ENCODE peak calls at places on chromosomes 3 and 15, in seven cellular contexts. S is A549; U is cardiac muscle cell; B is epithelial cell of proximal tubule; L is lower lobe of right lung; D is mucosa of descending colon; N is CD8-positive, alpha-beta T cell. A is an unnamed sample.

GRCh38 chr15:74320358-74321247 is 46.8 kb downstream of the CYP11A1 start:
- DNase-seq in S (peak; percentile 25), U (peak; percentile 67), B (no peak), L (no peak), D (peak; percentile 42), N (no peak), A (no peak)

GRCh38 chr3:177282028-177282655 is 84.9 kb upstream of the TBL1XR1 start:
- DNase-seq in S (no peak), U (no peak), B (no peak), L (no peak), D (no peak), N (no peak), A (no peak)

GRCh38 chr3:187960820-187961219 is 193.1 kb upstream of the LPP start:
- DNase-seq in S (no peak), U (peak; percentile 48), B (no peak), L (no peak), D (no peak), N (no peak), A (no peak)

GRCh38 chr3:140343709-140344417 is 334.0 kb upstream of the TRIM42 start:
- DNase-seq in S (no peak), U (no peak), B (no peak), L (no peak), D (no peak), N (no peak), A (no peak)

GRCh38 chr3:71673486-71673885 is 51.7 kb downstream of the EIF4E3 start:
- DNase-seq in S (no peak), U (no peak), B (no peak), L (no peak), D (no peak), N (no peak), A (no peak)

GRCh38 chr15:92000709-92001108 is 147.2 kb downstream of the SLCO3A1 start:
- DNase-seq in S (no peak), U (no peak), B (no peak), L (no peak), D (no peak), N (no peak), A (no peak)

GRCh38 chr3:38574411-38575278 is 74.8 kb downstream of the SCN5A start:
- DNase-seq in S (no peak), U (peak; percentile 13), B (no peak), L (peak; percentile 10), D (no peak), N (no peak), A (no peak)

GRCh38 chr3:54853573-54854404 is 74.1 kb downstream of the LRTM1 start:
- DNase-seq in S (peak; percentile 70), U (peak; percentile 75), B (no peak), L (peak; percentile 74), D (peak; percentile 75), N (no peak), A (peak; percentile 82)

GRCh38 chr3:79125313-79125984 is 642.3 kb downstream of the ROBO1 start:
- DNase-seq in S (no peak), U (no peak), B (no peak), L (no peak), D (no peak), N (no peak), A (no peak)

GRCh38 chr3:134801204-134801958 is 6.3 kb downstream of the EPHB1 start:
- DNase-seq in S (no peak), U (no peak), B (no peak), L (no peak), D (no peak), N (no peak), A (no peak)

GRCh38 chr3:168047190-168047795 is 48.4 kb downstream of the GOLIM4 start:
- DNase-seq in S (peak; percentile 21), U (peak; percentile 88), B (peak; percentile 55), L (no peak), D (no peak), N (no peak), A (no peak)

GRCh38 chr3:139043554-139044365 is 932 bp downstream of the PRR23C start:
- DNase-seq in S (no peak), U (no peak), B (no peak), L (no peak), D (no peak), N (no peak), A (no peak)

GRCh38 chr3:139044366-139045210 is at the start of gene PRR23C:
- DNase-seq in S (no peak), U (no peak), B (no peak), L (no peak), D (no peak), N (no peak), A (no peak)
- TF ChIP-seq CTCF in S (no peak), U (no peak), B (peak; percentile 10), L (no peak), D (no peak), N (no peak), A (peak; percentile 17)

GRCh38 chr3:194468086-194468485 is 18.7 kb downstream of the ATP13A3 start:
- DNase-seq in S (no peak), U (no peak), B (no peak), L (no peak), D (no peak), N (no peak), A (no peak)

GRCh38 chr3:194470615-194471014 is 16.2 kb downstream of the ATP13A3 start:
- DNase-seq in S (no peak), U (peak; percentile 53), B (no peak), L (no peak), D (no peak), N (no peak), A (no peak)

GRCh38 chr3:194471863-194472262 is 14.9 kb downstream of the ATP13A3 start:
- DNase-seq in S (no peak), U (no peak), B (no peak), L (no peak), D (no peak), N (no peak), A (no peak)

GRCh38 chr3:194472290-194472920 is 14.4 kb downstream of the ATP13A3 start:
- DNase-seq in S (peak; percentile 25), U (peak; percentile 82), B (no peak), L (no peak), D (no peak), N (no peak), A (no peak)

DNA sequence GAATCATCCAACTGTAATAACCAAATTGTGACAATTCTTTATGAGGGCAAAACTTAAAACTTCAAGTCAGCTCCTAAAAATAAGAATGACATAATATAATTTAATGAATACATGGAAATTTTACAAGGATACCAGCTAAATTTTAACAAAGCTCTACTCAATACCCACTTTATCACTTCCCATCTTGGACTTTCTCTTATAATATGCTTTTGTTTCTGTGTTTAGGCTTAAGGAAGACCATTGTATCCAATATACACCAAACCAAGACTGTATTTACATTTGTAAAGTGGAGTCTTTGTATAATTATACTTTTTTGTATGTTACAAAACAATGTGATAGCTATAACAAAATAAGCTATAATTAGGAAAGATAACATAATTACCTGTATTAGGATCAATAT is 16.8 kb downstream of the ATP13A3 start:
- DNase-seq in S (no peak), U (no peak), B (no peak), L (no peak), D (no peak), N (no peak), A (no peak)
- TF ChIP-seq CTCF in S (no peak), U (no peak), B (no peak), L (no peak), D (no peak), N (no peak), A (no peak)

GRCh38 chr15:57972801-57973311 is 92.7 kb downstream of the ALDH1A2 start:
- DNase-seq in S (no peak), U (no peak), B (no peak), L (no peak), D (no peak), N (no peak), A (no peak)

GRCh38 chr15:57973534-57973933 is 92.0 kb downstream of the ALDH1A2 start:
- DNase-seq in S (no peak), U (no peak), B (no peak), L (no peak), D (no peak), N (no peak), A (no peak)

GRCh38 chr15:57969355-57969754 is 96.2 kb downstream of the ALDH1A2 start:
- DNase-seq in S (no peak), U (peak; percentile 46), B (no peak), L (no peak), D (no peak), N (no peak), A (no peak)
- TF ChIP-seq CTCF in S (peak; percentile 10), U (peak; percentile 25), B (peak; percentile 50), L (no peak), D (no peak), N (no peak), A (no peak)

DNA sequence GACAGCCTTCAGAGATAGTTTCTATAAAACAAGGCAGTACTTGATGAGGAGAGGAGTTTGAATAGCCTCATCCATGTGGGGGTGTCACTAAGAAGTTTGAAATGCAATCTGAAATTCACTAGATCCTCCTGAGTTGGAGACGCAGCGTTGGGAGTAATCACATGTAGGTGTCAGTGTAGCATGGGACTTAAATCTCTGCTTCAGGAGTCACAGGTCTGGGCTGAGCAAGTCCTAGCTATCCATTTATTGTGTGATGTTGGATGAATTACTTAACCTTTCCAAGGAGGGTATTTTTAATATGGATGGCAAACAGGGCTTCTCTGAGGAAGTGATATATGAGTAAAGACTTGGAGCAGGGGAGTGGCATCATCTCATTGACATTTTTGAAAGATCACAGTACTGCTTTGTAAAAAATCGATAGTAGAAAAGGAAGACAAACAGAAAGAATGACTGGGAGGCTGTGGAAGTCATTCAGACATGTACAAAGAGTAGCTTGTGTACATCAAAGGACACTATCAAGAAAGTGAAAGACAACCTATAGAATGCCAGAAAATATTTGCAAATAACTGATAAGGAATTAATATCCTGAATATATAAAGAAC is 17.1 kb downstream of the CP start:
- DNase-seq in S (no peak), U (no peak), B (no peak), L (no peak), D (no peak), N (no peak), A (no peak)
- TF ChIP-seq CTCF in S (no peak), U (no peak), B (no peak), L (no peak), D (no peak), N (no peak), A (no peak)

DNA sequence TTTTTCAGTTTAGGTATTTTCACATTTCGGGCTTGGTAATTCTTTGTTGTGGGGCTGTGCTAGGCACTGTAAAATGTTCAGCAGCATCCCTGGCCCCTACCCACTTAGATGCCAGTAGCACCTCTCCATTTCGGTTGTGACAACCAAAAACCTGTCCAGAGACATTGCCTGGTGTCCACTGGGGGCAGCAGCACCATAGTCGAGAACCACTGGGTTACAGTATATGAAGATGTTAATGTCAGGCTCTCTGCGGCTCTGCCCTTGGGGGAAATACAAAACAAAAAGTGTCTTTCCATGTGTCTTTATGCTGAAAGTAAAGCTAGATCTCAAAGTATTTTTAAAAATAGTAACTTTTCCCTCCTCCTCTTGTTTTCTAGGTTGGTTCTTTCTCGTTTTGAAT is 177.2 kb downstream of the ITPR1 start:
- DNase-seq in S (peak; percentile 51), U (no peak), B (no peak), L (no peak), D (no peak), N (no peak), A (no peak)
- TF ChIP-seq CTCF in S (peak; percentile 41), U (peak; percentile 41), B (peak; percentile 48), L (no peak), D (no peak), N (no peak), A (no peak)

GRCh38 chr3:53729618-53730017 is 116.6 kb downstream of the CHDH start:
- DNase-seq in S (no peak), U (no peak), B (no peak), L (no peak), D (no peak), N (no peak), A (no peak)
- TF ChIP-seq CTCF in S (no peak), U (no peak), B (peak; percentile 56), L (no peak), D (no peak), N (no peak), A (no peak)